ENCODE peak calls at places on chromosomes 7 and 10, in six cellular contexts. One of them, this sample, is unnamed.

GRCh38 chr7:75854233-75854632 is 24.6 kb upstream of the RHBDD2 start:
- DNase-seq in spleen: no peak
- DNase-seq in DMS 273 treated with DMSO at 0.1 percent for 48 hours: no peak
- DNase-seq in stromal cell of bone marrow: peak
- DNase-seq in Calu3: no peak
- DNase-seq in GM13977: no peak
- DNase-seq in this sample: no peak

GRCh38 chr10:3372284-3372683 is 199.7 kb upstream of the PITRM1 start:
- DNase-seq in spleen: no peak
- DNase-seq in DMS 273 treated with DMSO at 0.1 percent for 48 hours: no peak
- DNase-seq in stromal cell of bone marrow: peak
- DNase-seq in Calu3: no peak
- DNase-seq in GM13977: no peak
- DNase-seq in this sample: no peak

GRCh38 chr7:77727936-77728701 is 31.9 kb downstream of the RSBN1L start:
- DNase-seq in spleen: no peak
- DNase-seq in DMS 273 treated with DMSO at 0.1 percent for 48 hours: peak
- DNase-seq in stromal cell of bone marrow: no peak
- DNase-seq in Calu3: no peak
- DNase-seq in GM13977: no peak
- DNase-seq in this sample: no peak

GRCh38 chr7:5478568-5479045 is 55.0 kb upstream of the TNRC18 start:
- DNase-seq in spleen: no peak
- DNase-seq in DMS 273 treated with DMSO at 0.1 percent for 48 hours: peak
- DNase-seq in stromal cell of bone marrow: no peak
- DNase-seq in Calu3: no peak
- DNase-seq in GM13977: no peak
- DNase-seq in this sample: no peak

GRCh38 chr10:970311-971149 is 17.7 kb upstream of the GTPBP4 start:
- DNase-seq in spleen: no peak
- DNase-seq in DMS 273 treated with DMSO at 0.1 percent for 48 hours: no peak
- DNase-seq in stromal cell of bone marrow: no peak
- DNase-seq in Calu3: no peak
- DNase-seq in GM13977: no peak
- DNase-seq in this sample: peak

GRCh38 chr10:104622598-104623209 is 18.4 kb upstream of the SORCS3 start:
- DNase-seq in spleen: no peak
- DNase-seq in DMS 273 treated with DMSO at 0.1 percent for 48 hours: no peak
- DNase-seq in stromal cell of bone marrow: no peak
- DNase-seq in Calu3: peak
- DNase-seq in GM13977: no peak
- DNase-seq in this sample: no peak

GRCh38 chr7:237385-237784 is 45.0 kb downstream of the FAM20C start:
- DNase-seq in spleen: no peak
- DNase-seq in DMS 273 treated with DMSO at 0.1 percent for 48 hours: no peak
- DNase-seq in stromal cell of bone marrow: no peak
- DNase-seq in Calu3: no peak
- DNase-seq in GM13977: no peak
- DNase-seq in this sample: no peak

GRCh38 chr10:60147025-60147424 is 240.7 kb upstream of the CCDC6 start:
- DNase-seq in spleen: no peak
- DNase-seq in DMS 273 treated with DMSO at 0.1 percent for 48 hours: no peak
- DNase-seq in stromal cell of bone marrow: no peak
- DNase-seq in Calu3: no peak
- DNase-seq in GM13977: no peak
- DNase-seq in this sample: no peak

GRCh38 chr7:24786941-24787340 is 29.7 kb upstream of the GSDME start:
- DNase-seq in spleen: no peak
- DNase-seq in DMS 273 treated with DMSO at 0.1 percent for 48 hours: no peak
- DNase-seq in stromal cell of bone marrow: peak
- DNase-seq in Calu3: peak
- DNase-seq in GM13977: no peak
- DNase-seq in this sample: no peak

GRCh38 chr10:79178614-79179403 is 110.0 kb downstream of the ZMIZ1 start:
- DNase-seq in spleen: no peak
- DNase-seq in DMS 273 treated with DMSO at 0.1 percent for 48 hours: peak
- DNase-seq in stromal cell of bone marrow: no peak
- DNase-seq in Calu3: no peak
- DNase-seq in GM13977: no peak
- DNase-seq in this sample: no peak

GRCh38 chr10:104328916-104329710 is 9.2 kb downstream of the ITPRIP start:
- DNase-seq in spleen: peak
- DNase-seq in DMS 273 treated with DMSO at 0.1 percent for 48 hours: no peak
- DNase-seq in stromal cell of bone marrow: peak
- DNase-seq in Calu3: peak
- DNase-seq in GM13977: no peak
- DNase-seq in this sample: no peak

GRCh38 chr10:79586933-79587332 is 23.8 kb upstream of the SFTPA1 start:
- DNase-seq in spleen: no peak
- DNase-seq in DMS 273 treated with DMSO at 0.1 percent for 48 hours: no peak
- DNase-seq in stromal cell of bone marrow: no peak
- DNase-seq in Calu3: no peak
- DNase-seq in GM13977: no peak
- DNase-seq in this sample: no peak

GRCh38 chr10:114771749-114772148 is 49.8 kb upstream of the FHIP2A start:
- DNase-seq in spleen: no peak
- DNase-seq in DMS 273 treated with DMSO at 0.1 percent for 48 hours: no peak
- DNase-seq in stromal cell of bone marrow: no peak
- DNase-seq in Calu3: no peak
- DNase-seq in GM13977: no peak
- DNase-seq in this sample: no peak

GRCh38 chr10:93921338-93921737 is 27.6 kb downstream of the SLC35G1 start:
- DNase-seq in spleen: no peak
- DNase-seq in DMS 273 treated with DMSO at 0.1 percent for 48 hours: no peak
- DNase-seq in stromal cell of bone marrow: no peak
- DNase-seq in Calu3: peak
- DNase-seq in GM13977: no peak
- DNase-seq in this sample: peak

GRCh38 chr10:104350146-104350635 is 3.4 kb upstream of the CFAP58 start:
- DNase-seq in spleen: no peak
- DNase-seq in DMS 273 treated with DMSO at 0.1 percent for 48 hours: peak
- DNase-seq in stromal cell of bone marrow: peak
- DNase-seq in Calu3: no peak
- DNase-seq in GM13977: peak
- DNase-seq in this sample: peak

GRCh38 chr10:122559228-122559627 is 1.3 kb upstream of the DMBT1 start:
- DNase-seq in spleen: no peak
- DNase-seq in DMS 273 treated with DMSO at 0.1 percent for 48 hours: no peak
- DNase-seq in stromal cell of bone marrow: no peak
- DNase-seq in Calu3: no peak
- DNase-seq in GM13977: no peak
- DNase-seq in this sample: no peak

GRCh38 chr7:28572321-28573058 is 160.2 kb downstream of the CREB5 start:
- DNase-seq in spleen: no peak
- DNase-seq in DMS 273 treated with DMSO at 0.1 percent for 48 hours: no peak
- DNase-seq in stromal cell of bone marrow: no peak
- DNase-seq in Calu3: peak
- DNase-seq in GM13977: no peak
- DNase-seq in this sample: peak

GRCh38 chr7:101733713-101734475 is 83.5 kb upstream of the CUX1 start:
- DNase-seq in spleen: peak
- DNase-seq in DMS 273 treated with DMSO at 0.1 percent for 48 hours: peak
- DNase-seq in stromal cell of bone marrow: peak
- DNase-seq in Calu3: peak
- DNase-seq in GM13977: no peak
- DNase-seq in this sample: peak

This sample was measured in colonic mucosa.